ENCODE peak calls at places on chromosomes 5 and 9, in ten cellular contexts. L, S, E, I, Z, M, Y, O, V and U are unnamed samples.

GRCh38 chr5:172744106-172745104 is 26.6 kb downstream of the DUSP1 start:
- DNase-seq in E (no peak), L (no peak), M (no peak), V (no peak), S (no peak), Y (no peak), O (no peak), Z (no peak), I (no peak), U (no peak)

GRCh38 chr9:125444166-125444565 is 182.5 kb downstream of the GAPVD1 start:
- DNase-seq in O (no peak), V (no peak), Z (no peak), L (no peak), Y (no peak), M (no peak), I (no peak), E (no peak), S (no peak), U (no peak)

GRCh38 chr9:99004717-99005460 is 61.2 kb downstream of the COL15A1 start:
- DNase-seq in Y (no peak), I (no peak), S (no peak), Z (no peak), O (no peak), E (no peak), L (no peak), V (no peak), M (no peak), U (no peak)

GRCh38 chr9:113520109-113520642 is 56.6 kb downstream of the RGS3 start:
- DNase-seq in Z (peak), M (no peak), E (no peak), Y (peak), S (peak), O (no peak), I (peak), L (peak), V (no peak), U (no peak)

GRCh38 chr5:119435436-119436132 is 16.7 kb upstream of the HSD17B4 start:
- DNase-seq in M (peak), S (peak), I (peak), O (no peak), L (peak), E (peak), Z (peak), Y (no peak), V (peak), U (no peak)

GRCh38 chr5:126098330-126099017 is 324.7 kb upstream of the GRAMD2B start:
- DNase-seq in Z (no peak), O (peak), M (no peak), E (no peak), V (no peak), Y (no peak), I (no peak), L (no peak), S (no peak), U (no peak)

GRCh38 chr5:149341846-149342245 is 3.5 kb upstream of the GRPEL2 start:
- DNase-seq in I (no peak), O (no peak), S (no peak), L (peak), Y (no peak), V (no peak), Z (no peak), M (no peak), E (no peak), U (no peak)

GRCh38 chr5:112106878-112107277 is 312.2 kb downstream of the EPB41L4A start:
- DNase-seq in V (no peak), M (no peak), E (no peak), S (no peak), Z (no peak), L (no peak), O (no peak), I (no peak), Y (no peak), U (no peak)

GRCh38 chr9:128917151-128917849 is 3.5 kb upstream of the PHYHD1 start:
- DNase-seq in L (no peak), I (no peak), Y (no peak), V (no peak), S (no peak), E (peak), Z (no peak), O (no peak), M (no peak), U (no peak)

GRCh38 chr5:119302916-119303897 is 52.6 kb upstream of the TNFAIP8 start:
- DNase-seq in M (no peak), Z (no peak), L (peak), Y (peak), S (no peak), I (peak), E (no peak), O (peak), V (peak), U (peak)

GRCh38 chr5:35679351-35679750 is 61.7 kb downstream of the SPEF2 start:
- DNase-seq in L (no peak), S (no peak), Y (no peak), E (no peak), V (no peak), M (no peak), Z (no peak), I (no peak), O (no peak), U (no peak)

GRCh38 chr5:59066367-59067163 is 483.7 kb downstream of the RAB3C start:
- DNase-seq in L (no peak), Z (no peak), E (no peak), S (no peak), I (peak), V (no peak), Y (peak), M (no peak), O (peak), U (no peak)

GRCh38 chr5:37774912-37775483 is 64.8 kb downstream of the GDNF start:
- DNase-seq in L (peak), Y (no peak), E (no peak), Z (no peak), V (peak), S (no peak), O (no peak), I (peak), M (peak), U (no peak)

GRCh38 chr9:131618785-131619184 is 73.5 kb downstream of the PRRT1B start:
- DNase-seq in S (no peak), I (no peak), L (no peak), V (no peak), O (no peak), M (no peak), Y (no peak), E (peak), Z (no peak), U (no peak)

GRCh38 chr9:114001794-114002261 is 76.3 kb downstream of the AMBP start:
- DNase-seq in I (no peak), V (no peak), E (no peak), L (no peak), S (no peak), Z (no peak), O (no peak), M (no peak), Y (no peak), U (no peak)

GRCh38 chr9:133371261-133371711 is 4.6 kb downstream of the SURF4 start:
- DNase-seq in Y (no peak), L (no peak), E (no peak), I (no peak), O (no peak), M (no peak), V (no peak), Z (peak), S (peak), U (no peak)

GRCh38 chr5:144170276-144171024 is at the start of the genes KCTD16 and YIPF5:
- DNase-seq in V (peak), O (peak), Y (peak), I (peak), M (peak), L (peak), S (peak), Z (peak), E (peak), U (peak)

GRCh38 chr5:22242532-22242931 is 610.6 kb downstream of the CDH12 start:
- DNase-seq in I (no peak), V (no peak), O (no peak), L (no peak), Z (no peak), M (peak), S (no peak), Y (no peak), E (no peak), U (no peak)

GRCh38 chr5:62942384-62942783 is 363.8 kb downstream of the LRRC70 start:
- DNase-seq in E (no peak), M (no peak), V (no peak), O (no peak), Z (no peak), I (no peak), S (no peak), Y (no peak), L (no peak), U (no peak)

GRCh38 chr9:87824216-87824875 is 58.3 kb upstream of the SPATA31E1 start:
- DNase-seq in O (no peak), E (no peak), L (no peak), Z (no peak), Y (no peak), V (no peak), I (no peak), S (no peak), M (peak), U (no peak)

GRCh38 chr9:3751125-3751758 is 225.4 kb upstream of the RFX3 start:
- DNase-seq in I (peak), Z (no peak), E (no peak), M (no peak), O (no peak), S (no peak), V (no peak), Y (peak), L (peak), U (peak)

GRCh38 chr5:91281409-91281808 is 101.7 kb downstream of the ARRDC3 start:
- DNase-seq in Y (peak), M (no peak), I (peak), O (peak), V (no peak), Z (no peak), S (no peak), L (peak), E (no peak), U (peak)

GRCh38 chr5:122076669-122077450 is 1.2 kb downstream of the LOX start:
- DNase-seq in O (no peak), Y (peak), M (peak), E (peak), Z (peak), S (no peak), I (peak), L (peak), V (peak), U (no peak)

GRCh38 chr9:29332789-29333188 is 1759.5 kb upstream of the C9orf72 start:
- DNase-seq in Y (peak), Z (no peak), O (peak), E (no peak), M (no peak), V (no peak), S (no peak), L (peak), I (peak), U (peak)

GRCh38 chr5:57698785-57699184 is 216.2 kb upstream of the ACTBL2 start:
- DNase-seq in V (no peak), L (peak), S (no peak), Z (no peak), E (no peak), Y (peak), I (peak), M (no peak), O (peak), U (peak)

GRCh38 chr5:35618791-35619190 is 1.1 kb downstream of the SPEF2 start:
- DNase-seq in I (no peak), V (peak), E (no peak), Z (no peak), S (no peak), M (no peak), O (no peak), Y (no peak), L (no peak), U (no peak)

GRCh38 chr5:131242728-131243255 is 21.1 kb upstream of the CDC42SE2 start:
- DNase-seq in E (no peak), O (peak), S (no peak), Z (no peak), L (no peak), I (peak), Y (peak), V (no peak), M (no peak), U (peak)

GRCh38 chr5:175718401-175719108 is 60.7 kb downstream of the HRH2 start:
- DNase-seq in V (peak), I (peak), S (peak), E (no peak), L (peak), O (no peak), Y (no peak), M (peak), Z (peak), U (peak)